ENCODE peak calls at places on chromosomes 13 and 19, in ten cellular contexts. A, H, G, D, S, Z, B, F, Q and I are unnamed samples.

GRCh38 chr19:7074705-7075282 is 5.3 kb downstream of the ZNF557 start:
- DNase-seq in A (no peak), D (no peak), S (no peak), G (no peak), H (no peak), F (no peak), B (no peak), Q (no peak), Z (no peak), I (no peak)

GRCh38 chr13:44307255-44307654 is 66.4 kb upstream of the SERP2 start:
- DNase-seq in D (no peak), Z (peak; percentile 49), F (no peak), H (no peak), Q (no peak), A (no peak), B (no peak), S (no peak), G (no peak), I (no peak)

GRCh38 chr19:55703790-55704215 is 28.8 kb downstream of the EPN1 start:
- DNase-seq in A (no peak), Q (no peak), F (no peak), H (no peak), B (no peak), D (peak; percentile 49), S (peak; percentile 12), G (no peak), Z (no peak), I (peak; percentile 79)

GRCh38 chr19:53388904-53389303 is 6.0 kb upstream of the ZNF765 start:
- DNase-seq in G (no peak), Z (no peak), B (no peak), F (no peak), D (no peak), S (no peak), Q (no peak), H (no peak), A (no peak), I (no peak)

GRCh38 chr19:33406521-33407139 is 33.1 kb downstream of the CEBPG start:
- DNase-seq in A (peak; percentile 39), Q (peak; percentile 81), S (peak; percentile 33), G (peak; percentile 71), B (no peak), F (peak; percentile 83), H (no peak), D (peak; percentile 67), Z (peak; percentile 38), I (peak; percentile 76)

GRCh38 chr13:28356506-28357064 is 138.3 kb downstream of the FLT1 start:
- DNase-seq in Q (no peak), A (no peak), D (no peak), B (no peak), G (no peak), S (no peak), F (no peak), Z (no peak), H (no peak), I (no peak)

GRCh38 chr13:39415403-39415802 is 187.6 kb downstream of the LHFPL6 start:
- DNase-seq in G (peak; percentile 57), Z (peak; percentile 34), D (no peak), Q (peak; percentile 70), B (no peak), H (peak; percentile 34), S (no peak), A (no peak), F (peak; percentile 15), I (peak; percentile 57)

GRCh38 chr19:17765069-17765618 is 13.9 kb downstream of the FCHO1 start:
- DNase-seq in Q (no peak), B (no peak), Z (peak; percentile 48), S (no peak), H (no peak), F (no peak), A (no peak), G (no peak), D (no peak), I (no peak)

GRCh38 chr19:36605101-36605838 is at the start of gene ZNF382:
- DNase-seq in G (peak; percentile 87), H (peak; percentile 67), D (peak; percentile 89), B (peak; percentile 13), A (peak; percentile 58), S (peak; percentile 62), Q (peak; percentile 76), Z (no peak), F (peak; percentile 79), I (peak; percentile 47)

GRCh38 chr13:89695343-89696257 is 1651.9 kb upstream of the MIR17HG start:
- DNase-seq in G (peak; percentile 68), Z (peak; percentile 2), B (peak; percentile 6), Q (peak; percentile 93), A (no peak), D (peak; percentile 1), S (no peak), F (peak; percentile 17), H (peak; percentile 38), I (no peak)

GRCh38 chr13:37929308-37929707 is 59.7 kb upstream of the TRPC4 start:
- DNase-seq in G (peak; percentile 24), F (no peak), H (no peak), A (no peak), B (no peak), Z (no peak), D (no peak), Q (no peak), S (no peak), I (no peak)